ENCODE peak calls at places on chromosomes 1 and 21, in ten cellular contexts. One of them, this sample, is unnamed.

GRCh38 chr1:66788231-66788939 is 12.7 kb downstream of the INSL5 start:
- DNase-seq in Caki2: no peak
- DNase-seq in neural progenitor cell: no peak
- DNase-seq in neuronal stem cell: no peak
- DNase-seq in NCI-H1436: no peak
- DNase-seq in stimulated activated CD4-positive, alpha-beta T cell treated with anti-CD3 and anti-CD28 coated beads, Interleukin-15, amount 100 ng/mL, for 24 hours: peak
- DNase-seq in cardiac fibroblast: no peak
- DNase-seq in body of pancreas: no peak
- DNase-seq in RPMI8226: no peak
- DNase-seq in left cardiac atrium: no peak
- DNase-seq in this sample: no peak

GRCh38 chr21:32813265-32813903 is 41.8 kb upstream of the PAXBP1 start:
- DNase-seq in Caki2: no peak
- DNase-seq in neural progenitor cell: peak
- DNase-seq in neuronal stem cell: peak
- DNase-seq in NCI-H1436: no peak
- DNase-seq in stimulated activated CD4-positive, alpha-beta T cell treated with anti-CD3 and anti-CD28 coated beads, Interleukin-15, amount 100 ng/mL, for 24 hours: no peak
- DNase-seq in cardiac fibroblast: no peak
- DNase-seq in body of pancreas: peak
- DNase-seq in RPMI8226: no peak
- DNase-seq in left cardiac atrium: peak
- DNase-seq in this sample: no peak

GRCh38 chr1:70509996-70510876 is 99.2 kb downstream of the CTH start:
- DNase-seq in Caki2: peak
- DNase-seq in neural progenitor cell: peak
- DNase-seq in neuronal stem cell: peak
- DNase-seq in NCI-H1436: peak
- DNase-seq in stimulated activated CD4-positive, alpha-beta T cell treated with anti-CD3 and anti-CD28 coated beads, Interleukin-15, amount 100 ng/mL, for 24 hours: no peak
- DNase-seq in cardiac fibroblast: peak
- DNase-seq in body of pancreas: peak
- DNase-seq in RPMI8226: peak
- DNase-seq in left cardiac atrium: no peak
- DNase-seq in this sample: no peak

GRCh38 chr1:213772711-213773110 is 215.1 kb upstream of the PROX1 start:
- DNase-seq in Caki2: no peak
- DNase-seq in neural progenitor cell: no peak
- DNase-seq in neuronal stem cell: no peak
- DNase-seq in NCI-H1436: no peak
- DNase-seq in stimulated activated CD4-positive, alpha-beta T cell treated with anti-CD3 and anti-CD28 coated beads, Interleukin-15, amount 100 ng/mL, for 24 hours: no peak
- DNase-seq in cardiac fibroblast: no peak
- DNase-seq in body of pancreas: no peak
- DNase-seq in RPMI8226: no peak
- DNase-seq in left cardiac atrium: no peak
- DNase-seq in this sample: no peak

GRCh38 chr1:84505167-84506001 is 802 bp upstream of the SPATA1 start:
- DNase-seq in Caki2: peak
- DNase-seq in neural progenitor cell: peak
- DNase-seq in neuronal stem cell: no peak
- DNase-seq in NCI-H1436: peak
- DNase-seq in stimulated activated CD4-positive, alpha-beta T cell treated with anti-CD3 and anti-CD28 coated beads, Interleukin-15, amount 100 ng/mL, for 24 hours: no peak
- DNase-seq in cardiac fibroblast: peak
- DNase-seq in body of pancreas: peak
- DNase-seq in RPMI8226: peak
- DNase-seq in left cardiac atrium: peak
- DNase-seq in this sample: no peak

GRCh38 chr1:17233675-17234074 is 15.2 kb upstream of the PADI3 start:
- DNase-seq in Caki2: peak
- DNase-seq in neural progenitor cell: no peak
- DNase-seq in neuronal stem cell: no peak
- DNase-seq in NCI-H1436: no peak
- DNase-seq in stimulated activated CD4-positive, alpha-beta T cell treated with anti-CD3 and anti-CD28 coated beads, Interleukin-15, amount 100 ng/mL, for 24 hours: no peak
- DNase-seq in cardiac fibroblast: peak
- DNase-seq in body of pancreas: peak
- DNase-seq in RPMI8226: peak
- DNase-seq in left cardiac atrium: no peak
- DNase-seq in this sample: peak

GRCh38 chr1:38872401-38873026 is 634 bp downstream of the MYCBP start:
- DNase-seq in Caki2: no peak
- DNase-seq in neural progenitor cell: peak
- DNase-seq in neuronal stem cell: no peak
- DNase-seq in NCI-H1436: no peak
- DNase-seq in stimulated activated CD4-positive, alpha-beta T cell treated with anti-CD3 and anti-CD28 coated beads, Interleukin-15, amount 100 ng/mL, for 24 hours: peak
- DNase-seq in cardiac fibroblast: peak
- DNase-seq in body of pancreas: peak
- DNase-seq in RPMI8226: peak
- DNase-seq in left cardiac atrium: no peak
- DNase-seq in this sample: peak

GRCh38 chr1:37317870-37318431 is 156.4 kb upstream of the ZC3H12A start:
- DNase-seq in Caki2: no peak
- DNase-seq in neural progenitor cell: no peak
- DNase-seq in neuronal stem cell: no peak
- DNase-seq in NCI-H1436: no peak
- DNase-seq in stimulated activated CD4-positive, alpha-beta T cell treated with anti-CD3 and anti-CD28 coated beads, Interleukin-15, amount 100 ng/mL, for 24 hours: no peak
- DNase-seq in cardiac fibroblast: no peak
- DNase-seq in body of pancreas: no peak
- DNase-seq in RPMI8226: no peak
- DNase-seq in left cardiac atrium: no peak
- DNase-seq in this sample: no peak

GRCh38 chr1:65425697-65426096 is 5.2 kb downstream of the LEPR start:
- DNase-seq in Caki2: peak
- DNase-seq in neural progenitor cell: peak
- DNase-seq in neuronal stem cell: no peak
- DNase-seq in NCI-H1436: no peak
- DNase-seq in stimulated activated CD4-positive, alpha-beta T cell treated with anti-CD3 and anti-CD28 coated beads, Interleukin-15, amount 100 ng/mL, for 24 hours: no peak
- DNase-seq in cardiac fibroblast: peak
- DNase-seq in body of pancreas: no peak
- DNase-seq in RPMI8226: no peak
- DNase-seq in left cardiac atrium: no peak
- DNase-seq in this sample: no peak

This sample was measured in psoas muscle.